ENCODE peak calls at places on chromosome 3, in four cellular contexts. F is brain microvascular endothelial cell, B is cardiac muscle cell, J is K562. P is an unnamed sample.

GRCh38 chr3:145015243-145015642 is 1043.6 kb downstream of the DIPK2A start:
- DNase-seq in F (peak; percentile 53), B (no peak), J (no peak), P (no peak)

GRCh38 chr3:111539351-111540331 is 2.4 kb upstream of the CD96 start:
- DNase-seq in F (peak; percentile 49), B (peak; percentile 69), J (peak; percentile 22), P (peak; percentile 84)

GRCh38 chr3:196650740-196651311 is 11.3 kb downstream of the NRROS start:
- DNase-seq in F (peak; percentile 97), B (no peak), J (peak; percentile 85), P (no peak)

GRCh38 chr3:59608356-59608755 is 558.5 kb upstream of the CFAP20DC start:
- DNase-seq in F (no peak), B (no peak), J (no peak), P (no peak)

GRCh38 chr3:72969766-72970165 is 26.8 kb upstream of the PPP4R2 start:
- DNase-seq in F (no peak), B (no peak), J (no peak), P (no peak)

GRCh38 chr3:114103181-114103580 is 46.6 kb downstream of the QTRT2 start:
- DNase-seq in F (no peak), B (no peak), J (no peak), P (no peak)

GRCh38 chr3:120093923-120094775 is at the start of gene GSK3B:
- DNase-seq in F (peak; percentile 72), B (peak; percentile 98), J (no peak), P (peak; percentile 77)

GRCh38 chr3:114214542-114215341 is 22.6 kb downstream of the ZNF80 start:
- DNase-seq in F (no peak), B (no peak), J (no peak), P (no peak)

GRCh38 chr3:43155464-43156121 is 49.7 kb upstream of the POMGNT2 start:
- DNase-seq in F (peak; percentile 78), B (peak; percentile 76), J (peak; percentile 56), P (peak; percentile 73)

GRCh38 chr3:101072299-101072698 is 79.1 kb upstream of the ABI3BP start:
- DNase-seq in F (peak; percentile 18), B (no peak), J (no peak), P (no peak)

GRCh38 chr3:108501538-108501937 is 8.9 kb downstream of the MYH15 start:
- DNase-seq in F (no peak), B (no peak), J (no peak), P (no peak)

GRCh38 chr3:188244395-188244861 is 90.5 kb downstream of the LPP start:
- DNase-seq in F (peak; percentile 58), B (no peak), J (no peak), P (no peak)

GRCh38 chr3:157145566-157145965 is 14.4 kb downstream of the CCNL1 start:
- DNase-seq in F (no peak), B (no peak), J (no peak), P (no peak)

GRCh38 chr3:191051037-191051436 is 148.0 kb upstream of the OSTN start:
- DNase-seq in F (no peak), B (peak; percentile 50), J (peak; percentile 0), P (no peak)

GRCh38 chr3:58366699-58367098 is 34.0 kb downstream of the PXK start:
- DNase-seq in F (peak; percentile 6), B (no peak), J (no peak), P (no peak)

GRCh38 chr3:16841354-16841753 is 43.4 kb upstream of the PLCL2 start:
- DNase-seq in F (no peak), B (no peak), J (no peak), P (no peak)

GRCh38 chr3:128226794-128227399 is 73.6 kb downstream of the EEFSEC start:
- DNase-seq in F (peak; percentile 15), B (peak; percentile 39), J (peak; percentile 67), P (peak; percentile 61)

GRCh38 chr3:131619821-131620220 is 117.0 kb upstream of the MRPL3 start:
- DNase-seq in F (no peak), B (no peak), J (no peak), P (peak; percentile 24)

GRCh38 chr3:71658131-71658530 is 67.1 kb downstream of the EIF4E3 start:
- DNase-seq in F (no peak), B (no peak), J (no peak), P (no peak)

GRCh38 chr3:160448845-160449659 is 534 bp downstream of the TRIM59 start:
- DNase-seq in F (no peak), B (peak; percentile 17), J (peak; percentile 51), P (no peak)

GRCh38 chr3:43867673-43868072 is 176.9 kb downstream of the ABHD5 start:
- DNase-seq in F (peak; percentile 44), B (no peak), J (no peak), P (no peak)

GRCh38 chr3:154040283-154040682 is 80.9 kb upstream of the ARHGEF26 start:
- DNase-seq in F (peak; percentile 42), B (no peak), J (peak; percentile 22), P (no peak)

GRCh38 chr3:2166552-2166951 is 67.9 kb downstream of the CNTN4 start:
- DNase-seq in F (no peak), B (peak; percentile 45), J (no peak), P (no peak)

GRCh38 chr3:177733233-177733632 is 536.0 kb upstream of the TBL1XR1 start:
- DNase-seq in F (no peak), B (no peak), J (no peak), P (no peak)

GRCh38 chr3:97689962-97690361 is 74.6 kb upstream of the ARL6 start:
- DNase-seq in F (no peak), B (no peak), J (no peak), P (no peak)

DNA sequence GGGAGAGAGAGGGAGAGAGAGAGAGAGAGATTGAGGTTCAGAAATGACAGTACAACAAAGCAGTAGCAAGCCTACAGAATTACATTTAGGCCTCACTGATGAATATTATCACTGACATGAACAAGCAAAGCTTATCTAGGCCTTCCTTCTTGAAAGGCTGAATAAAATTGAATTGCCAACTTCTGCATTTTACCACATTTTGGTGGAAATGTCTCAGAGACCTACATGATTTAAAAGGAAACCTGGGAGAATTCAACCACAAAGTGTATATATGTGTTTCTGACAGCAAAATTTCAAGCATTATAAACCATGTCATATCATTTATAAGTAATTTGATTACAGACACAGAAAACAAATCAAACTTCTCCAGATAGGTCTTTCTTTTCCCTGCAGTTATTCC is 530.8 kb downstream of the SOX2 start:
- DNase-seq in F (no peak), B (no peak), J (no peak), P (no peak)
- H3K27ac ChIP-seq in F (no peak overlapping the region), B (no peak overlapping the region), J (peak overlapping the region; percentile 11), P (no peak overlapping the region)

GRCh38 chr3:158863247-158863646 is 61.4 kb downstream of the MFSD1 start:
- DNase-seq in F (no peak), B (peak; percentile 11), J (no peak), P (no peak)
- H3K27ac ChIP-seq in F (no peak overlapping the region), B (no peak overlapping the region), J (no peak overlapping the region), P (no peak overlapping the region)

GRCh38 chr3:50155891-50156290 is 767 bp downstream of the SEMA3F start:
- DNase-seq in F (no peak), B (no peak), J (no peak), P (no peak)
- H3K27ac ChIP-seq in F (no peak overlapping the region), B (no peak overlapping the region), J (no peak overlapping the region), P (peak overlapping the region; percentile 78)

DNA sequence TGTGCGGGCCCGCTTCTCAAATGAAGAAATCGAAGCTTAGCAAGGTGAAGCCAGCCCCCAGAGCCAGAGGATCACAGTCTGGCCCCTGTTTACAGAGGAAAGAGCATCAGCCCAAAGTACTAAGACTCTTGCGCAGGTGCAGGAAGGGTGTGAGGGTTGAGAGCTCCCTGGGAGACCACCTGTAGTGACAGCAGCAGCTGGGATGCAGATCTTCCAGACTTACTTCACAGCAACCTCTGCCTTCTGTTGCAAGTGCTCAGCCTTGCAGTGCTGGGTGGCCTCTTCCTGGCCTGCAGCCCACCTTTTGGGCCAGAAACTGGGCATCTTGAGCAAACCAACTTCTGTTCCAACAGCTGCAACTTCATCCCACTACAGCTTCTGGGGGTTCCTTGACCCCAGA is 19.7 kb downstream of the SPATA12 start:
- DNase-seq in F (no peak), B (no peak), J (no peak), P (no peak)
- H3K27ac ChIP-seq in F (no peak overlapping the region), B (no peak overlapping the region), J (no peak overlapping the region), P (no peak overlapping the region)

GRCh38 chr3:172280406-172281051 is 167.7 kb downstream of the GHSR start:
- DNase-seq in F (peak; percentile 65), B (no peak), J (peak; percentile 5), P (no peak)
- H3K27ac ChIP-seq in F (peak overlapping the region; percentile 58), B (peak overlapping the region; percentile 45), J (no peak overlapping the region), P (no peak overlapping the region)

P was measured in WERI-Rb-1.